ENCODE peak calls at places on chromosome 3, in seven cellular contexts. V is transverse colon, A is psoas muscle, P is body of pancreas, F is lower lobe of right lung, K is ascending aorta, T is Karpas-422. R is an unnamed sample.

GRCh38 chr3:89560546-89560945 is 453.1 kb downstream of the EPHA3 start:
- DNase-seq in A (no peak), K (no peak), F (no peak), V (no peak), P (no peak), T (no peak), R (no peak)

GRCh38 chr3:179247289-179248020 is 3.5 kb downstream of the KCNMB3 start:
- DNase-seq in K (no peak), F (no peak), V (no peak), T (no peak), P (no peak), A (no peak), R (no peak)

GRCh38 chr3:25820372-25820771 is 30.5 kb downstream of the OXSM start:
- DNase-seq in K (no peak), P (peak), A (no peak), F (no peak), V (no peak), T (no peak), R (no peak)

GRCh38 chr3:52092291-52092660 is 35.9 kb upstream of the DUSP7 start:
- DNase-seq in A (no peak), T (no peak), K (no peak), F (peak), P (no peak), V (no peak), R (no peak)

GRCh38 chr3:152071924-152072323 is 196.8 kb upstream of the MBNL1 start:
- DNase-seq in K (no peak), V (no peak), A (no peak), T (peak), P (no peak), F (no peak), R (no peak)

GRCh38 chr3:101070260-101071121 is 77.3 kb upstream of the ABI3BP start:
- DNase-seq in T (peak), K (no peak), A (peak), V (peak), P (peak), F (peak), R (no peak)

GRCh38 chr3:53026423-53027162 is 19.3 kb downstream of the SFMBT1 start:
- DNase-seq in K (no peak), P (peak), T (no peak), A (no peak), V (no peak), F (no peak), R (no peak)

GRCh38 chr3:83435173-83435572 is 1523.6 kb upstream of the CADM2 start:
- DNase-seq in V (no peak), T (no peak), F (no peak), K (no peak), P (no peak), A (no peak), R (no peak)

GRCh38 chr3:155069729-155070128 is 10.4 kb upstream of the MME start:
- DNase-seq in T (peak), F (no peak), V (no peak), K (no peak), P (no peak), A (no peak), R (no peak)

GRCh38 chr3:196989721-196990262 is 21.2 kb upstream of the PIGZ start:
- DNase-seq in P (no peak), K (no peak), T (no peak), F (no peak), A (no peak), V (no peak), R (no peak)

GRCh38 chr3:117404756-117405155 is 695.2 kb downstream of the TUSC7 start:
- DNase-seq in F (no peak), A (no peak), P (no peak), V (no peak), T (no peak), K (no peak), R (no peak)

GRCh38 chr3:172051310-172051956 is 12.1 kb downstream of the FNDC3B start:
- DNase-seq in V (no peak), T (no peak), F (no peak), K (no peak), P (no peak), A (no peak), R (no peak)

GRCh38 chr3:51739100-51739499 is 32.2 kb downstream of the GRM2 start:
- DNase-seq in K (no peak), F (no peak), T (no peak), P (no peak), V (no peak), A (no peak), R (no peak)

GRCh38 chr3:49775538-49775937 is 10.8 kb downstream of the IP6K1 start:
- DNase-seq in V (no peak), A (no peak), P (no peak), K (peak), F (no peak), T (no peak), R (no peak)

GRCh38 chr3:73061416-73061815 is at the start of gene EBLN2:
- DNase-seq in F (no peak), P (no peak), T (no peak), V (no peak), A (no peak), K (no peak), R (no peak)

GRCh38 chr3:64218329-64218728 is 6.9 kb downstream of the PRICKLE2 start:
- DNase-seq in T (no peak), F (no peak), V (no peak), K (no peak), A (no peak), P (no peak), R (no peak)

GRCh38 chr3:59502806-59503205 is 453.0 kb upstream of the CFAP20DC start:
- DNase-seq in V (no peak), P (no peak), K (no peak), F (no peak), A (no peak), T (no peak), R (no peak)

GRCh38 chr3:185936814-185937688 is 763 bp downstream of the TRA2B start:
- DNase-seq in V (peak), K (peak), T (peak), F (peak), A (peak), P (peak), R (peak)

GRCh38 chr3:136021798-136022197 is 56.3 kb downstream of the PPP2R3A start:
- DNase-seq in V (no peak), A (no peak), K (no peak), T (no peak), F (no peak), P (no peak), R (no peak)

GRCh38 chr3:29153811-29154210 is 127.1 kb upstream of the RBMS3 start:
- DNase-seq in V (no peak), F (no peak), P (no peak), A (no peak), T (no peak), K (no peak), R (no peak)

GRCh38 chr3:51340311-51340829 is 44.7 kb upstream of the MANF start:
- DNase-seq in V (no peak), K (peak), A (peak), F (no peak), T (no peak), P (no peak), R (no peak)

GRCh38 chr3:25468866-25469319 is 40.8 kb downstream of the RARB start:
- DNase-seq in T (no peak), V (peak), K (peak), F (no peak), A (peak), P (peak), R (peak)

GRCh38 chr3:94429517-94429916 is 366.7 kb downstream of the NSUN3 start:
- DNase-seq in T (no peak), F (no peak), K (no peak), V (no peak), P (no peak), A (no peak), R (no peak)

GRCh38 chr3:43629741-43630140 is 7.9 kb upstream of the ANO10 start:
- DNase-seq in A (no peak), F (no peak), P (no peak), K (no peak), T (no peak), V (no peak), R (no peak)

GRCh38 chr3:24336101-24336500 is 158.5 kb downstream of the THRB start:
- DNase-seq in T (no peak), V (no peak), F (no peak), K (no peak), P (no peak), A (no peak), R (no peak)

GRCh38 chr3:54843352-54843751 is 84.5 kb downstream of the LRTM1 start:
- DNase-seq in P (no peak), F (no peak), A (no peak), K (no peak), T (no peak), V (no peak), R (no peak)

GRCh38 chr3:187025254-187025655 is 94.9 kb downstream of the ST6GAL1 start:
- DNase-seq in V (no peak), F (no peak), P (no peak), K (no peak), A (no peak), T (peak), R (no peak)

GRCh38 chr3:41710646-41711388 is 251.1 kb downstream of the ULK4 start:
- DNase-seq in P (no peak), T (no peak), A (no peak), F (no peak), V (no peak), K (no peak), R (no peak)

GRCh38 chr3:151837057-151837456 is 23.1 kb downstream of the AADAC start:
- DNase-seq in F (no peak), A (no peak), P (peak), K (no peak), V (no peak), T (no peak), R (no peak)

GRCh38 chr3:172965256-172965655 is 175.8 kb downstream of the SPATA16 start:
- DNase-seq in K (no peak), A (no peak), F (no peak), P (no peak), V (no peak), T (no peak), R (no peak)

GRCh38 chr3:195087321-195087720 is 183.6 kb downstream of the XXYLT1 start:
- DNase-seq in T (no peak), P (no peak), V (no peak), K (no peak), F (peak), A (no peak), R (no peak)
- H3K4me3 ChIP-seq in T (no peak), P (no peak), V (no peak), K (no peak), F (no peak), A (peak), R (no peak)

GRCh38 chr3:15892828-15893227 is 95.0 kb upstream of the ANKRD28 start:
- DNase-seq in F (no peak), K (no peak), T (no peak), V (no peak), P (no peak), A (no peak), R (no peak)

GRCh38 chr3:15889936-15890335 is 92.2 kb upstream of the ANKRD28 start:
- DNase-seq in A (no peak), K (no peak), F (no peak), V (no peak), P (no peak), T (no peak), R (no peak)

GRCh38 chr3:15892311-15892710 is 94.5 kb upstream of the ANKRD28 start:
- DNase-seq in K (no peak), A (no peak), F (no peak), T (no peak), P (no peak), V (no peak), R (no peak)

GRCh38 chr3:15896500-15896899 is 98.7 kb upstream of the ANKRD28 start:
- DNase-seq in T (no peak), A (no peak), V (no peak), P (no peak), K (no peak), F (no peak), R (no peak)

GRCh38 chr3:15894382-15894781 is 96.6 kb upstream of the ANKRD28 start:
- DNase-seq in T (no peak), V (no peak), K (no peak), F (no peak), P (no peak), A (no peak), R (no peak)
- H3K27ac ChIP-seq in T (no peak), V (no peak), K (peak), F (no peak), P (peak), A (peak), R (no peak)

GRCh38 chr3:181838940-181839914 is 127.5 kb downstream of the SOX2 start:
- DNase-seq in V (no peak), F (no peak), T (no peak), P (peak), K (no peak), A (no peak), R (no peak)
- H3K4me3 ChIP-seq in V (no peak), F (peak), T (peak), P (peak), K (no peak), A (no peak), R (no peak)

DNA sequence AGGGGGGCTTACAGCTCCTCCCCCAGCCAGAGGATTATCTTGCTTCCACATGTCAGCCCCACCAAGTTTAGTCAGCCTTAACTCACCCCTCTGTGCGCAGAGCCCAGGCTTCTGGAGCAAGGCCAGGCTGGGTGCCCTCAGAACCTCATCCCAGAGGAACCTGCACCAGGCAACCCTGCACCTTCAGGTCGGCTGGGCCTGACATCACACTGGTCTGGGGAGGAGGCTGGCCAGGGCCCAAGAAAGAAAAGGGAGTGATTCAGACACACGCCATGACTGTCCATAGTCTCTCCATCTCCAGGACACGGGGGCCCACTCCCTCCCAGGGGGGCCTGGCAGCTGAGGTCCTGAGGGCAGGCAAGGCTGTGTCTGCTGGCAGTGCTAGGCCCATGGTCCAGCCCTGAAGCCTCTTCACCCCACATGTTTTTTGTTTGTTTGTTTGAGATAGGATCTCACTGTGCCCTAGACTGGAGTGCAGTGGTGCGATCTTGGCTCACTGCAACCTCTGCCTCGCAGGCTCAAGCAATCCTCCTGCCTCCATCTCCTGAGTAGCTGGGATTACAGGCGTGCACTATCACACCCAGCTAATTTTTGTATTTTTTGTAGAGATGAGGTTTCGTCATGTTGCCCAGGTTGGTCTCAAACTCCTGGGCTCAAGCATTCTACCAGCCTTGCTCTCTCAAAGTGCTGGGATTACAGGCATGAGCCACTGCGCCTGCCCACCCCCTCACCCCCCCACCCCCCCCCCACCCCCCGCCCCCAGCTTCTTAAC is 11.1 kb downstream of the TNK2 start:
- DNase-seq in F (no peak), P (no peak), T (no peak), V (no peak), A (peak), K (peak), R (no peak)
- H3K27ac ChIP-seq in F (peak), P (peak), T (no peak), V (peak), A (peak), K (peak), R (peak)

DNA sequence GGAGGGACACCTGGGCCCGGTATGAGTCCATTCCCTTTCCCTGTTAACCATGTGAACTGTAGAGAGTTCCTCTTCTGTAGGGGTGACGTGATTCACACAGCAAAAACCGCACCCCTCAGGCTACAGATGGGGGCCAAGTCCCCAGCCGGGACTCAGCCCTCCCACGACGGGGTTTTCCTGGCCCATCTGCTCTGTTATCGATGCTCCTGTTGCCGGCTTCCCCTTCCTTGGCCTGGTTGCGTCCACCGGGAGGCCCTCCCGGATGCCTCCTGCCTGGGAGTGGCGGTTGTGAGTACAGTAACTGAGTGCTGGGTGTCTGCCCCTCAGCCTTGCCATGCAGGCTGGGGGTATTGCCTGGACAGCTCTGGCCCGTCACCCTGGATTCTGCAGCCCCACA is 792 bp upstream of the PLXNA1 start:
- DNase-seq in T (peak), K (no peak), P (no peak), V (peak), F (no peak), A (no peak), R (no peak)
- H3K4me3 ChIP-seq in T (peak), K (peak), P (no peak), V (peak), F (peak), A (peak), R (peak)

GRCh38 chr3:98766924-98767323 is 3.8 kb downstream of the ST3GAL6 start:
- DNase-seq in V (no peak), A (no peak), T (no peak), F (no peak), P (no peak), K (no peak), R (no peak)

GRCh38 chr3:98768961-98769360 is 5.8 kb downstream of the ST3GAL6 start:
- DNase-seq in T (no peak), K (no peak), V (no peak), A (no peak), P (no peak), F (no peak), R (no peak)

GRCh38 chr3:98772022-98772421 is 8.9 kb downstream of the ST3GAL6 start:
- DNase-seq in V (no peak), F (no peak), A (no peak), P (no peak), K (no peak), T (peak), R (no peak)

GRCh38 chr3:98769436-98769835 is 6.3 kb downstream of the ST3GAL6 start:
- DNase-seq in F (no peak), V (no peak), A (no peak), P (no peak), K (no peak), T (no peak), R (no peak)

DNA sequence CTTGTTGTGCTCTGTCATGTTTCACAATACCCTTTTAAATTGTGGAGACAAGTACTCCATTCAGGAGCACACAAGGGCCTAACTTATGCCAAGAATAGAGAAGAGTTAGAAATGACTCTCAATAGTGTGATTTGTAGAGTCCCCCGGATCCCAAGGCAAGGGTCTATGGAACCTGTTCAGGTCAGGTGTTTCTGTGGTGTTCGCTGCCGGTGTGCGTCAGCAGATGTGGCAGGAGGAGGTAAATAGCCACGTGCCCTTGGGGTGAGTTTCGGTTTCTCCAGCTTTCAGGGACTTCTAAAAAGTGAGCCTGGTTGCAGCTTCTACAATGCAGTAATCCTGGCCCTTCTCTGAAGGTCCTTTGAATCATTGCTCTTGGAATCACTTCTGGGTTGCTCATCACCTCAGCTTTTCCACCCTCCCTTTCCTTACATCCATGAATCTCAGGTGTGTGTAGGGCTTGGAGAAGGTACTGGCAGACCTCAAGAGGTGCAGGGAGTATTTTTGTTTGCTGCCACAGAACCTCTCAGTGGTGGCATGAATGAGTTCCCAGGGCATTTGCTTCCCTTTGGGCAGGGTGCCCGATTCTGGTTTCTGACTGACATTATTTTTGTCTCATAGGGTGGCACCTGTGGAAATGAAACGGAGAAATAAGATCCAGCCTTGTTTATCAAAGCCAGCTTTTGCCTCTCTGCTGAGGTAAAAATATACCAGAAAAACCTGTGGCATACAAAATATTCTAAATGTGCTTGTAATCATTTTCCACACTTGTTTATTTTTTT is 7.3 kb downstream of the ST3GAL6 start:
- DNase-seq in P (peak), A (peak), K (no peak), V (peak), T (peak), F (peak), R (no peak)
- H3K27ac ChIP-seq in P (peak), A (peak), K (no peak), V (peak), T (no peak), F (peak), R (peak)

DNA sequence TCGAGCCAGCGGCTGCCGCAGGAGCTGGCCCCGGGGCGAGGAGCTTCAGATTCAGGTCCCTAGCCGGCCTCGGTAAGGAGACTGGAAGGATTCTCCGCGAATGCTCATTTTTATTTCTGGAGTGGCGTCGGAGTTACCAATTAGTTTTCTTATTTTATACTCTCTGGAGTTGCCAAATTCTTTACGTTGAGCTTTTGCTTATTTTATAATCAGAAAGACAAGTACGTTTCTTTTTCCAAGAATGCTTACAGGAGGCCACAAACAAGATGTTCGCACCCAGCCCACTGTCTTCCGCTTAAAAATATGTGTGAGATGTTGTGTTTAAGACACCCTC is 453 bp upstream of the GPR156 start:
- DNase-seq in F (no peak), A (no peak), T (no peak), K (no peak), P (no peak), V (no peak), R (no peak)
- H3K4me3 ChIP-seq in F (peak), A (peak), T (no peak), K (peak), P (no peak), V (peak), R (peak)

GRCh38 chr3:32009957-32010356 is 28.4 kb downstream of the ZNF860 start:
- DNase-seq in K (no peak), P (no peak), F (no peak), A (no peak), T (peak), V (no peak), R (no peak)
- H3K27ac ChIP-seq in K (no peak), P (no peak), F (no peak), A (no peak), T (peak), V (no peak), R (no peak)

GRCh38 chr3:133998691-133999241 is 31.0 kb downstream of the SLCO2A1 start:
- DNase-seq in A (no peak), T (no peak), P (no peak), K (no peak), V (no peak), F (no peak), R (peak)
- H3K4me3 ChIP-seq in A (no peak), T (no peak), P (no peak), K (no peak), V (no peak), F (no peak), R (no peak)

R was measured in coronary artery.